ENCODE peak calls at places on chromosomes 16 and 17, in ten cellular contexts. G, P, I, Z, E, W, S, Y, Q and C are unnamed samples.
A peak's percentile ranks its signal among the peaks of the same experiment; 100 is the strongest.

GRCh38 chr17:40960144-40960543 is 6.6 kb downstream of the KRT39 start:
- DNase-seq in I (no peak), G (no peak), S (no peak), Y (no peak), W (no peak), Q (no peak), E (no peak), Z (peak; percentile 51), P (no peak), C (no peak)

GRCh38 chr17:4503283-4504005 is 4.8 kb downstream of the SPNS2 start:
- DNase-seq in Q (no peak), Z (no peak), S (no peak), P (no peak), Y (no peak), E (no peak), I (no peak), W (no peak), G (no peak), C (no peak)

GRCh38 chr17:65314212-65314611 is 177.0 kb downstream of the RGS9 start:
- DNase-seq in E (no peak), Q (no peak), S (no peak), Y (no peak), Z (no peak), W (no peak), I (no peak), G (no peak), P (no peak), C (no peak)

GRCh38 chr17:43875476-43876147 is 28.6 kb downstream of the CD300LG start:
- DNase-seq in S (no peak), Y (no peak), W (no peak), Q (no peak), P (no peak), Z (no peak), G (no peak), I (no peak), E (no peak), C (no peak)

GRCh38 chr17:3965123-3965800 is 1.0 kb upstream of the ATP2A3 start:
- DNase-seq in E (peak; percentile 87), I (peak; percentile 90), Y (peak; percentile 58), W (peak; percentile 63), G (peak; percentile 62), Z (no peak), Q (peak; percentile 61), P (peak; percentile 20), S (peak; percentile 54), C (peak; percentile 85)

GRCh38 chr17:66354981-66355380 is 52.6 kb downstream of the PRKCA start:
- DNase-seq in S (no peak), Y (no peak), Q (no peak), G (no peak), W (no peak), P (no peak), I (no peak), Z (peak; percentile 73), E (no peak), C (no peak)

GRCh38 chr17:29581583-29582253 is 7.7 kb downstream of the GIT1 start:
- DNase-seq in I (no peak), G (peak; percentile 55), E (no peak), P (no peak), W (no peak), Q (peak; percentile 39), S (no peak), Y (no peak), Z (no peak), C (no peak)

GRCh38 chr16:1221628-1222552 is 3.2 kb downstream of the TPSG1 start:
- DNase-seq in E (no peak), S (no peak), G (no peak), Y (no peak), Z (no peak), W (no peak), P (no peak), I (no peak), Q (no peak), C (no peak)

GRCh38 chr17:412211-413015 is 59.8 kb upstream of the RPH3AL start:
- DNase-seq in W (peak; percentile 61), P (no peak), Z (peak; percentile 64), Q (peak; percentile 52), E (no peak), G (peak; percentile 37), I (peak; percentile 62), Y (peak; percentile 62), S (peak; percentile 64), C (no peak)

GRCh38 chr16:997440-998051 is 16.0 kb downstream of the SOX8 start:
- DNase-seq in P (no peak), S (peak; percentile 34), W (peak; percentile 58), Z (peak; percentile 41), G (peak; percentile 46), E (no peak), Y (peak; percentile 60), I (peak; percentile 16), Q (peak; percentile 69), C (no peak)

GRCh38 chr16:48409839-48410610 is 24.8 kb upstream of the SIAH1 start:
- DNase-seq in Q (no peak), S (no peak), Y (no peak), I (peak; percentile 97), Z (peak; percentile 96), P (no peak), E (peak; percentile 60), W (no peak), G (no peak), C (no peak)

GRCh38 chr17:67990909-67991308 is 5.4 kb downstream of the C17orf58 start:
- DNase-seq in Z (no peak), W (no peak), E (no peak), I (no peak), Y (no peak), P (no peak), Q (no peak), S (no peak), G (no peak), C (no peak)

GRCh38 chr17:55117063-55117611 is 147.6 kb upstream of the HLF start:
- DNase-seq in Y (no peak), S (no peak), P (no peak), E (no peak), Q (no peak), G (no peak), I (peak; percentile 32), W (no peak), Z (no peak), C (no peak)

GRCh38 chr17:36501963-36502362 is 15.5 kb downstream of the ZNHIT3 start:
- DNase-seq in S (no peak), Y (no peak), Z (no peak), Q (no peak), W (no peak), I (no peak), P (no peak), E (no peak), G (no peak), C (no peak)

GRCh38 chr17:73307130-73307529 is 4.7 kb downstream of the CDC42EP4 start:
- DNase-seq in Q (no peak), Z (no peak), E (peak; percentile 48), I (peak; percentile 64), G (peak; percentile 61), S (no peak), P (no peak), W (no peak), Y (no peak), C (peak; percentile 82)

GRCh38 chr16:25140459-25140858 is 28.9 kb downstream of the LCMT1 start:
- DNase-seq in Y (no peak), P (no peak), E (no peak), S (no peak), Z (peak; percentile 14), I (no peak), W (no peak), Q (no peak), G (no peak), C (no peak)

GRCh38 chr16:66130296-66130910 is 236.1 kb upstream of the CDH5 start:
- DNase-seq in G (no peak), S (no peak), Q (peak; percentile 90), W (no peak), E (no peak), I (no peak), Z (peak; percentile 92), P (no peak), Y (no peak), C (no peak)

DNA sequence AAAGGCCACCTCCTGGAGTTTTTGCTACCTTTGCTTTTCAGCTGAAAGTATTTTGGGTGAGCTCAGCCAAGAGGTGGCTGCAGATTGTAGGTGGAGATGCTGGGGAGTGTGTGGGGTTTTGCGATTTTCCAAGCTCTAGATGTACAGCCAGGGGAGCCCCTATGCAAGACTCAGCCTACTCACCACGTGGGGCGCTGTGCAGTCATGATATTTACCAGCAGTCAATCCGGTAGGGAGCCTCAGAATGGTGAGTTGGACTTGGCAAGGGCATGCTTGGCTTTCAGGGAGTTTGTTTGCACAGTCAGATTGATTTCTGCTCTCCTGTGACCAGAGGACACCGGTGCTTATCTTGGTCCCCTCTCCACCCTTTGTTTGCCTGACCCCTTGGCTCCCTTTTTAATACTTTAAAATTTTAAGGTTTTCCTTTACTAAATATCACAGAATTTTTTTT is 175.3 kb downstream of the UTP18 start:
- DNase-seq in Y (peak; percentile 9), G (peak; percentile 42), E (peak; percentile 41), Z (peak; percentile 4), S (peak; percentile 41), Q (peak; percentile 61), P (no peak), W (no peak), I (peak; percentile 55), C (no peak)
- H3K27ac ChIP-seq in Y (no peak overlapping the region), G (no peak overlapping the region), E (no peak overlapping the region), Z (no peak overlapping the region), S (peak overlapping the region; percentile 64), Q (no peak overlapping the region), P (no peak overlapping the region), W (no peak overlapping the region), I (no peak overlapping the region), C (no peak overlapping the region)

GRCh38 chr17:49015179-49015923 is 18.2 kb downstream of the IGF2BP1 start:
- DNase-seq in I (no peak), E (no peak), P (no peak), Y (no peak), Q (peak; percentile 42), S (no peak), G (no peak), W (no peak), Z (no peak), C (no peak)
- H3K27me3 ChIP-seq in I (no peaks in the 10 kb centered on the region), E (peaks cover 46% of the 10 kb centered on the region), P (peaks cover 93% of the 10 kb centered on the region), Y (peaks cover 6% of the 10 kb centered on the region), Q (peaks cover 22% of the 10 kb centered on the region), S (peaks cover 4% of the 10 kb centered on the region), G (peaks cover 31% of the 10 kb centered on the region), W (peaks cover 6% of the 10 kb centered on the region), Z (no peaks in the 10 kb centered on the region), C (no peaks in the 10 kb centered on the region)

DNA sequence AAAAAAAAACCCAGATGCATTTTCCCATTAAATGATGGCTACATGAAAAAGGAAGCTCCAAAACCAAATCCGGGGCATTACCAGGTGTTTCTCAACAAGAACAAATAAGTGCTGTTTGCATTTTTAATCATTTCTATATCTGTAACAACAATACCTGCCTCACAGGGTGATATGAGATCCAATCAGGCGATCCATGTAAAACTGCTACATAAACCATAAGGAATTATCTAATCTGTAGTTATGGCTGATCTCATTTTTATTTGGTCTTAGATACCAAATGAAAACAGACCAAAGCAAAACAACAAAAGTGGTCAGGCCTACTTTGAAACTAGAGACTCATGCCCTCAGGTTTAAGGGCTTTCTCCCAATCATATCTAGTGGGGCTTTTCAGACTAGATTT is 28.3 kb downstream of the XPO6 start:
- DNase-seq in P (no peak), G (no peak), W (no peak), Z (no peak), Y (no peak), I (peak; percentile 13), S (no peak), Q (no peak), E (no peak), C (no peak)
- H3K4me1 ChIP-seq in P (peaks cover 19% of the 10 kb centered on the region), G (peaks cover 5% of the 10 kb centered on the region), W (peaks cover 83% of the 10 kb centered on the region), Z (peaks cover 42% of the 10 kb centered on the region), Y (peaks cover 65% of the 10 kb centered on the region), I (peaks cover 24% of the 10 kb centered on the region), S (peaks cover 52% of the 10 kb centered on the region), Q (peaks cover 75% of the 10 kb centered on the region), E (peaks cover 69% of the 10 kb centered on the region), C (peaks cover 22% of the 10 kb centered on the region)

GRCh38 chr16:57283956-57284205 is 591 bp downstream of the PLLP start:
- DNase-seq in P (no peak), I (no peak), Q (no peak), S (no peak), E (no peak), Y (no peak), G (no peak), Z (no peak), W (no peak), C (peak; percentile 73)
- H3K27ac ChIP-seq in P (peak overlapping the region; percentile 76), I (peak overlapping the region; percentile 79), Q (no peak overlapping the region), S (no peak overlapping the region), E (peak overlapping the region; percentile 65), Y (no peak overlapping the region), G (no peak overlapping the region), Z (no peak overlapping the region), W (no peak overlapping the region), C (no peak overlapping the region)